ENCODE peak calls at places on chromosomes 6 and 20, in nine cellular contexts. Y is neural progenitor cell; O is GM13977; R is mesenchymal stem cell; B is neural crest cell; V is cardiac septum; X is CD4-positive, CD25-positive, alpha-beta regulatory T cell; G is heart left ventricle; H is HS-5. K is an unnamed sample.

GRCh38 chr6:29500594-29500993 is 12.8 kb upstream of the MAS1L start:
- DNase-seq in Y (no peak), O (no peak), R (no peak), B (no peak), V (no peak), X (no peak), G (no peak), H (no peak), K (no peak)

GRCh38 chr20:24588047-24588635 is 118.7 kb downstream of the SYNDIG1 start:
- DNase-seq in Y (no peak), O (no peak), R (no peak), B (no peak), V (no peak), X (no peak), G (no peak), H (no peak), K (no peak)

GRCh38 chr20:38810926-38811325 is 5.4 kb downstream of the PPP1R16B start:
- DNase-seq in Y (no peak), O (no peak), R (no peak), B (no peak), V (no peak), X (no peak), G (no peak), H (no peak), K (no peak)

GRCh38 chr20:47456952-47457724 is 44.5 kb upstream of the NCOA3 start:
- DNase-seq in Y (no peak), O (no peak), R (peak; percentile 40), B (no peak), V (no peak), X (no peak), G (no peak), H (peak; percentile 100), K (no peak)

GRCh38 chr6:72776456-72776855 is 154.6 kb downstream of the KCNQ5 start:
- DNase-seq in Y (no peak), O (no peak), R (no peak), B (no peak), V (no peak), X (no peak), G (no peak), H (no peak), K (no peak)

GRCh38 chr6:127608554-127609270 is 31.7 kb downstream of the C6orf58 start:
- DNase-seq in Y (no peak), O (no peak), R (no peak), B (no peak), V (no peak), X (no peak), G (no peak), H (no peak), K (no peak)

GRCh38 chr6:140782941-140783340 is 1349.8 kb upstream of the GJE1 start:
- DNase-seq in Y (no peak), O (no peak), R (no peak), B (no peak), V (no peak), X (no peak), G (no peak), H (no peak), K (no peak)

GRCh38 chr6:128295670-128296069 is 224.7 kb downstream of the PTPRK start:
- DNase-seq in Y (no peak), O (no peak), R (no peak), B (no peak), V (no peak), X (no peak), G (no peak), H (no peak), K (no peak)

GRCh38 chr6:148984516-148985056 is 237.8 kb downstream of the UST start:
- DNase-seq in Y (no peak), O (no peak), R (no peak), B (no peak), V (no peak), X (no peak), G (no peak), H (no peak), K (no peak)

GRCh38 chr20:10462516-10462915 is 27.4 kb downstream of the SLX4IP start:
- DNase-seq in Y (no peak), O (no peak), R (no peak), B (no peak), V (no peak), X (no peak), G (no peak), H (no peak), K (no peak)

GRCh38 chr6:25263602-25264001 is 15.6 kb upstream of the CARMIL1 start:
- DNase-seq in Y (no peak), O (no peak), R (peak; percentile 26), B (no peak), V (no peak), X (no peak), G (no peak), H (no peak), K (no peak)

GRCh38 chr6:75752365-75752764 is 3.3 kb downstream of the MYO6 start:
- DNase-seq in Y (no peak), O (no peak), R (peak; percentile 36), B (no peak), V (no peak), X (no peak), G (no peak), H (no peak), K (no peak)

GRCh38 chr6:140237251-140237650 is 862.8 kb upstream of the CITED2 start:
- DNase-seq in Y (no peak), O (no peak), R (no peak), B (no peak), V (no peak), X (no peak), G (no peak), H (no peak), K (no peak)

GRCh38 chr20:53890434-53891305 is 179.7 kb downstream of the BCAS1 start:
- DNase-seq in Y (no peak), O (no peak), R (no peak), B (no peak), V (no peak), X (no peak), G (no peak), H (no peak), K (no peak)

GRCh38 chr6:169863149-169863525 is 111.7 kb downstream of the ERMARD start:
- DNase-seq in Y (no peak), O (no peak), R (no peak), B (no peak), V (peak; percentile 41), X (no peak), G (no peak), H (no peak), K (no peak)

GRCh38 chr20:14600527-14600926 is 263.1 kb upstream of the FLRT3 start:
- DNase-seq in Y (no peak), O (no peak), R (no peak), B (no peak), V (no peak), X (no peak), G (no peak), H (no peak), K (no peak)

GRCh38 chr6:169223006-169223405 is 30.6 kb downstream of the THBS2 start:
- DNase-seq in Y (no peak), O (no peak), R (no peak), B (no peak), V (no peak), X (no peak), G (no peak), H (no peak), K (no peak)

GRCh38 chr6:17871169-17871479 is 116.3 kb downstream of the KIF13A start:
- DNase-seq in Y (no peak), O (no peak), R (no peak), B (no peak), V (no peak), X (no peak), G (no peak), H (no peak), K (no peak)

GRCh38 chr20:51481311-51481997 is 61.1 kb downstream of the NFATC2 start:
- DNase-seq in Y (no peak), O (no peak), R (no peak), B (no peak), V (no peak), X (peak; percentile 12), G (no peak), H (no peak), K (peak; percentile 48)

GRCh38 chr6:42354707-42355106 is 97.0 kb downstream of the TRERF1 start:
- DNase-seq in Y (no peak), O (no peak), R (peak; percentile 43), B (no peak), V (no peak), X (no peak), G (no peak), H (no peak), K (no peak)

GRCh38 chr6:5521322-5521721 is 260.0 kb downstream of the FARS2 start:
- DNase-seq in Y (no peak), O (no peak), R (no peak), B (no peak), V (no peak), X (no peak), G (no peak), H (no peak), K (no peak)

GRCh38 chr20:44683263-44684046 is 31.7 kb upstream of the CCN5 start:
- DNase-seq in Y (peak; percentile 79), O (peak; percentile 83), R (peak; percentile 62), B (peak; percentile 44), V (no peak), X (peak; percentile 56), G (no peak), H (no peak), K (peak; percentile 83)

GRCh38 chr20:33657704-33658095 is 4.4 kb upstream of the C20orf144 start:
- DNase-seq in Y (no peak), O (no peak), R (no peak), B (no peak), V (no peak), X (no peak), G (no peak), H (no peak), K (no peak)

GRCh38 chr6:38198219-38198618 is 378.7 kb downstream of the ZFAND3 start:
- DNase-seq in Y (no peak), O (no peak), R (no peak), B (no peak), V (no peak), X (no peak), G (no peak), H (no peak), K (no peak)

GRCh38 chr20:46872315-46873211 is 22.1 kb upstream of the EYA2 start:
- DNase-seq in Y (peak; percentile 14), O (no peak), R (no peak), B (no peak), V (no peak), X (no peak), G (no peak), H (no peak), K (no peak)

GRCh38 chr20:44633187-44633851 is 18.2 kb downstream of the ADA start:
- DNase-seq in Y (no peak), O (no peak), R (peak; percentile 40), B (no peak), V (no peak), X (no peak), G (no peak), H (no peak), K (no peak)

GRCh38 chr6:38248500-38249234 is 391.1 kb downstream of the BTBD9 start:
- DNase-seq in Y (no peak), O (no peak), R (no peak), B (no peak), V (no peak), X (no peak), G (no peak), H (no peak), K (no peak)

GRCh38 chr6:52063584-52064400 is 23.6 kb downstream of the PKHD1 start:
- DNase-seq in Y (peak; percentile 67), O (peak; percentile 37), R (peak; percentile 22), B (peak; percentile 18), V (no peak), X (peak; percentile 63), G (peak; percentile 8), H (peak; percentile 15), K (peak; percentile 29)

GRCh38 chr6:159221486-159222170 is 52.4 kb downstream of the FNDC1 start:
- DNase-seq in Y (no peak), O (no peak), R (no peak), B (no peak), V (no peak), X (no peak), G (no peak), H (no peak), K (no peak)

GRCh38 chr6:96007663-96008062 is 8.1 kb upstream of the FUT9 start:
- DNase-seq in Y (no peak), O (no peak), R (no peak), B (no peak), V (no peak), X (no peak), G (no peak), H (no peak), K (no peak)

GRCh38 chr6:142824491-142824890 is 120.5 kb downstream of the HIVEP2 start:
- DNase-seq in Y (no peak), O (no peak), R (no peak), B (no peak), V (no peak), X (no peak), G (no peak), H (no peak), K (no peak)